ENCODE peak calls at places on chromosome 11, in seven cellular contexts. B is AG04450, K is AG10803, V is EH, M is WTC11, A is epithelial cell of esophagus, Z is RPMI8226. U is an unnamed sample.

GRCh38 chr11:36775157-36775556 is 177.1 kb upstream of the RAG2 start:
- DNase-seq in Z (no peak), M (no peak), K (peak), B (no peak), V (peak), A (peak), U (no peak)

GRCh38 chr11:90243534-90243933 is 20.7 kb upstream of the CHORDC1 start:
- DNase-seq in B (no peak), K (no peak), Z (no peak), V (no peak), A (peak), M (no peak), U (no peak)

GRCh38 chr11:35236667-35237003 is 97.7 kb downstream of the CD44 start:
- DNase-seq in M (no peak), V (peak), A (peak), B (no peak), Z (no peak), K (peak), U (no peak)

GRCh38 chr11:75341583-75341982 is 9.9 kb downstream of the ARRB1 start:
- DNase-seq in V (no peak), Z (no peak), A (no peak), K (no peak), B (no peak), M (no peak), U (no peak)

GRCh38 chr11:34997872-34998548 is 81.6 kb downstream of the PDHX start:
- DNase-seq in M (no peak), B (no peak), A (peak), Z (no peak), V (peak), K (peak), U (peak)

GRCh38 chr11:131815631-131816030 is 445.2 kb downstream of the NTM start:
- DNase-seq in Z (no peak), K (no peak), V (no peak), A (no peak), M (peak), B (no peak), U (no peak)

GRCh38 chr11:97454988-97455387 is 1065.2 kb downstream of the JRKL start:
- DNase-seq in Z (peak), A (peak), K (no peak), M (no peak), B (no peak), V (no peak), U (peak)

GRCh38 chr11:10533323-10533722 is 7.7 kb downstream of the RNF141 start:
- DNase-seq in M (no peak), V (no peak), K (no peak), Z (no peak), B (no peak), A (no peak), U (no peak)

GRCh38 chr11:15177491-15177890 is 62.8 kb downstream of the INSC start:
- DNase-seq in A (no peak), M (no peak), V (no peak), B (no peak), Z (no peak), K (no peak), U (no peak)

GRCh38 chr11:13289081-13289480 is 11.5 kb downstream of the BMAL1 start:
- DNase-seq in V (peak), Z (no peak), B (no peak), A (peak), K (no peak), M (peak), U (no peak)

GRCh38 chr11:68714047-68714856 is 29.9 kb downstream of the GAL start:
- DNase-seq in K (no peak), M (no peak), Z (no peak), B (no peak), A (no peak), V (no peak), U (no peak)

GRCh38 chr11:55172734-55173415 is 89.1 kb upstream of the TRIM48 start:
- DNase-seq in B (no peak), M (no peak), V (no peak), A (no peak), K (no peak), Z (no peak), U (no peak)

GRCh38 chr11:62245271-62245753 is 3.3 kb downstream of the SCGB1D2 start:
- DNase-seq in M (peak), K (peak), Z (peak), V (peak), B (no peak), A (peak), U (peak)

GRCh38 chr11:120184371-120184945 is 26.4 kb upstream of the OAF start:
- DNase-seq in Z (no peak), B (no peak), K (no peak), M (no peak), A (no peak), V (no peak), U (no peak)

GRCh38 chr11:119055901-119056300 is 1.1 kb downstream of the HYOU1 start:
- DNase-seq in A (peak), V (peak), Z (peak), B (no peak), M (no peak), K (peak), U (peak)

GRCh38 chr11:61712301-61712700 is 32.1 kb downstream of the DAGLA start:
- DNase-seq in Z (no peak), B (no peak), V (no peak), K (no peak), M (no peak), A (no peak), U (no peak)

GRCh38 chr11:95922099-95922498 is 1.8 kb downstream of the MTMR2 start:
- DNase-seq in B (no peak), M (no peak), K (no peak), Z (no peak), A (no peak), V (no peak), U (peak)

U was measured in Karpas-422.